ENCODE peak calls at places on chromosomes 5 and 9, in ten cellular contexts. T is stimulated activated naive CD8-positive, alpha-beta T cell treated with anti-CD3 and anti-CD28 coated beads, Interleukin-15, amount 100 ng/mL, for 72 hours; Y is H9; B is activated T-helper 1 cell treated with Interleukin-2 at 50 U/mL for 16 hours; K is stimulated activated CD4-positive, alpha-beta T cell treated with anti-CD3 and anti-CD28 coated beads, Interleukin-15, amount 100 ng/mL, for 24 hours; Z is HFF-Myc; U is T-cell; G is EL; S is fibroblast of the conjunctiva; R is brain microvascular endothelial cell. H is an unnamed sample.

GRCh38 chr5:138241688-138242547 is 28.8 kb upstream of the CDC23 start:
- DNase-seq in T (no peak), Y (peak), B (no peak), K (no peak), Z (no peak), U (no peak), G (peak), S (no peak), R (no peak), H (peak)

GRCh38 chr5:91381774-91382492 is 1.2 kb downstream of the ARRDC3 start:
- DNase-seq in T (peak), Y (peak), B (peak), K (peak), Z (peak), U (peak), G (peak), S (peak), R (peak), H (peak)

GRCh38 chr5:151523335-151523734 is 67.8 kb downstream of the FAT2 start:
- DNase-seq in T (peak), Y (peak), B (no peak), K (peak), Z (peak), U (no peak), G (peak), S (peak), R (peak), H (peak)

GRCh38 chr9:121551985-121552753 is 52.5 kb upstream of the GGTA1 start:
- DNase-seq in T (no peak), Y (no peak), B (no peak), K (no peak), Z (no peak), U (no peak), G (peak), S (no peak), R (no peak), H (no peak)

GRCh38 chr9:33381231-33381791 is 21.1 kb downstream of the AQP7 start:
- DNase-seq in T (no peak), Y (peak), B (no peak), K (no peak), Z (no peak), U (no peak), G (peak), S (no peak), R (no peak), H (no peak)

GRCh38 chr5:177588413-177588909 is 3.5 kb upstream of the TMED9 start:
- DNase-seq in T (no peak), Y (no peak), B (no peak), K (no peak), Z (no peak), U (no peak), G (no peak), S (no peak), R (no peak), H (no peak)

GRCh38 chr9:109314011-109314531 is 6.8 kb downstream of the EPB41L4B start:
- DNase-seq in T (no peak), Y (no peak), B (no peak), K (no peak), Z (no peak), U (no peak), G (no peak), S (no peak), R (no peak), H (no peak)

GRCh38 chr9:136589766-136590740 is 44.2 kb upstream of the NOTCH1 start:
- DNase-seq in T (no peak), Y (no peak), B (no peak), K (no peak), Z (no peak), U (no peak), G (no peak), S (no peak), R (no peak), H (no peak)

GRCh38 chr5:167565555-167565954 is 725.9 kb upstream of the WWC1 start:
- DNase-seq in T (no peak), Y (no peak), B (no peak), K (no peak), Z (no peak), U (no peak), G (no peak), S (no peak), R (peak), H (no peak)

GRCh38 chr9:136089697-136090045 is 5.4 kb downstream of the NACC2 start:
- DNase-seq in T (no peak), Y (no peak), B (no peak), K (no peak), Z (no peak), U (no peak), G (peak), S (peak), R (no peak), H (peak)

GRCh38 chr5:102138243-102138653 is 157.8 kb downstream of the SLCO4C1 start:
- DNase-seq in T (no peak), Y (no peak), B (no peak), K (no peak), Z (no peak), U (no peak), G (no peak), S (no peak), R (no peak), H (no peak)

GRCh38 chr9:136138566-136138965 is 19.9 kb upstream of the TMEM250 start:
- DNase-seq in T (peak), Y (peak), B (no peak), K (peak), Z (no peak), U (no peak), G (peak), S (no peak), R (no peak), H (peak)

GRCh38 chr9:112029921-112030444 is 133.4 kb downstream of the UGCG start:
- DNase-seq in T (no peak), Y (no peak), B (no peak), K (no peak), Z (peak), U (no peak), G (peak), S (no peak), R (no peak), H (no peak)

GRCh38 chr9:12875216-12875615 is 100.4 kb downstream of the LURAP1L start:
- DNase-seq in T (no peak), Y (no peak), B (no peak), K (no peak), Z (no peak), U (no peak), G (peak), S (no peak), R (no peak), H (no peak)

GRCh38 chr5:32710859-32711692 is at the start of gene NPR3:
- DNase-seq in T (no peak), Y (no peak), B (no peak), K (peak), Z (no peak), U (no peak), G (peak), S (no peak), R (no peak), H (peak)

GRCh38 chr9:125663127-125663526 is 43.9 kb downstream of the MAPKAP1 start:
- DNase-seq in T (no peak), Y (no peak), B (no peak), K (no peak), Z (peak), U (no peak), G (peak), S (no peak), R (peak), H (peak)

GRCh38 chr5:172828911-172829431 is 5.1 kb upstream of the ERGIC1 start:
- DNase-seq in T (no peak), Y (no peak), B (no peak), K (no peak), Z (no peak), U (no peak), G (no peak), S (no peak), R (peak), H (no peak)

GRCh38 chr9:137828527-137829259 is 48.9 kb upstream of the CACNA1B start:
- DNase-seq in T (no peak), Y (peak), B (no peak), K (peak), Z (no peak), U (no peak), G (peak), S (no peak), R (no peak), H (no peak)

GRCh38 chr9:127175764-127176163 is 53.3 kb upstream of the ANGPTL2 start:
- DNase-seq in T (no peak), Y (no peak), B (no peak), K (no peak), Z (no peak), U (no peak), G (no peak), S (no peak), R (no peak), H (no peak)

GRCh38 chr5:139708434-139708849 is 60.3 kb downstream of the CXXC5 start:
- DNase-seq in T (no peak), Y (no peak), B (no peak), K (no peak), Z (no peak), U (no peak), G (no peak), S (no peak), R (no peak), H (no peak)

GRCh38 chr5:1213508-1214162 is 11.5 kb upstream of the SLC6A18 start:
- DNase-seq in T (no peak), Y (no peak), B (no peak), K (no peak), Z (no peak), U (no peak), G (no peak), S (no peak), R (no peak), H (no peak)

GRCh38 chr5:41527201-41527779 is 16.9 kb upstream of the PLCXD3 start:
- DNase-seq in T (no peak), Y (no peak), B (no peak), K (no peak), Z (peak), U (no peak), G (peak), S (peak), R (peak), H (no peak)

GRCh38 chr5:124162782-124163532 is 583.5 kb downstream of the ZNF608 start:
- DNase-seq in T (no peak), Y (no peak), B (no peak), K (no peak), Z (no peak), U (no peak), G (peak), S (no peak), R (peak), H (no peak)

GRCh38 chr5:102845041-102845440 is 89.9 kb downstream of the PAM start:
- DNase-seq in T (no peak), Y (no peak), B (no peak), K (no peak), Z (no peak), U (no peak), G (no peak), S (no peak), R (no peak), H (no peak)

GRCh38 chr5:110258460-110258859 is 468.0 kb downstream of the TMEM232 start:
- DNase-seq in T (no peak), Y (no peak), B (no peak), K (no peak), Z (peak), U (no peak), G (peak), S (no peak), R (peak), H (no peak)

GRCh38 chr5:127404190-127404589 is 113.2 kb upstream of the PRRC1 start:
- DNase-seq in T (no peak), Y (no peak), B (no peak), K (no peak), Z (no peak), U (no peak), G (no peak), S (no peak), R (no peak), H (no peak)

GRCh38 chr5:155260798-155261197 is 247.2 kb downstream of the KIF4B start:
- DNase-seq in T (no peak), Y (peak), B (no peak), K (no peak), Z (no peak), U (no peak), G (no peak), S (no peak), R (no peak), H (peak)

GRCh38 chr9:15178621-15179020 is 128.4 kb downstream of the TTC39B start:
- DNase-seq in T (no peak), Y (no peak), B (no peak), K (no peak), Z (no peak), U (no peak), G (no peak), S (no peak), R (no peak), H (no peak)

GRCh38 chr5:91706785-91707520 is 323.8 kb upstream of the ARRDC3 start:
- DNase-seq in T (no peak), Y (no peak), B (no peak), K (no peak), Z (no peak), U (no peak), G (peak), S (no peak), R (peak), H (no peak)

GRCh38 chr9:75422939-75423522 is 334.7 kb downstream of the OSTF1 start:
- DNase-seq in T (no peak), Y (no peak), B (no peak), K (no peak), Z (no peak), U (no peak), G (no peak), S (no peak), R (no peak), H (no peak)

GRCh38 chr9:71446081-71446480 is 322.2 kb downstream of the CEMIP2 start:
- DNase-seq in T (no peak), Y (no peak), B (no peak), K (no peak), Z (no peak), U (no peak), G (no peak), S (no peak), R (no peak), H (no peak)

GRCh38 chr5:34496258-34496657 is 159.9 kb upstream of the RAI14 start:
- DNase-seq in T (no peak), Y (peak), B (no peak), K (no peak), Z (no peak), U (no peak), G (no peak), S (no peak), R (no peak), H (no peak)